ENCODE peak calls at places on chromosomes 3 and 15, in ten cellular contexts. One of them, this sample, is unnamed.
A peak's percentile ranks its signal among the peaks of the same experiment; 100 is the strongest.

GRCh38 chr15:80523746-80524145 is 119.6 kb downstream of the ARNT2 start:
- DNase-seq in HCT116: no peak
- DNase-seq in fibroblast of pulmonary artery: no peak
- DNase-seq in fibroblast of mammary gland: no peak
- DNase-seq in body of pancreas: no peak
- DNase-seq in Panc1: no peak
- DNase-seq in tibial artery: no peak
- DNase-seq in neuronal stem cell: no peak
- DNase-seq in epithelial cell of esophagus: no peak
- DNase-seq in heart right ventricle: no peak
- DNase-seq in this sample: no peak

GRCh38 chr3:116280130-116280740 is 165.1 kb downstream of the LSAMP start:
- DNase-seq in HCT116: no peak
- DNase-seq in neuronal stem cell: no peak
- DNase-seq in body of pancreas: no peak
- DNase-seq in heart right ventricle: no peak
- DNase-seq in fibroblast of mammary gland: no peak
- DNase-seq in fibroblast of pulmonary artery: no peak
- DNase-seq in Panc1: no peak
- DNase-seq in tibial artery: no peak
- DNase-seq in epithelial cell of esophagus: no peak
- DNase-seq in this sample: no peak

GRCh38 chr3:78728406-78729145 is 1039.2 kb downstream of the ROBO1 start:
- DNase-seq in body of pancreas: peak; percentile 22
- DNase-seq in Panc1: no peak
- DNase-seq in neuronal stem cell: peak; percentile 15
- DNase-seq in tibial artery: peak; percentile 26
- DNase-seq in epithelial cell of esophagus: peak; percentile 47
- DNase-seq in heart right ventricle: peak; percentile 52
- DNase-seq in fibroblast of mammary gland: peak; percentile 67
- DNase-seq in HCT116: no peak
- DNase-seq in fibroblast of pulmonary artery: peak; percentile 47
- DNase-seq in this sample: peak; percentile 81

GRCh38 chr3:122074621-122075265 is 19.6 kb downstream of the CD86 start:
- DNase-seq in Panc1: no peak
- DNase-seq in body of pancreas: no peak
- DNase-seq in tibial artery: peak; percentile 44
- DNase-seq in epithelial cell of esophagus: no peak
- DNase-seq in HCT116: no peak
- DNase-seq in fibroblast of mammary gland: peak; percentile 85
- DNase-seq in heart right ventricle: peak; percentile 69
- DNase-seq in neuronal stem cell: no peak
- DNase-seq in fibroblast of pulmonary artery: no peak
- DNase-seq in this sample: no peak

GRCh38 chr15:98760112-98760826 is 111.9 kb downstream of the IGF1R start:
- DNase-seq in Panc1: no peak
- DNase-seq in fibroblast of pulmonary artery: no peak
- DNase-seq in fibroblast of mammary gland: no peak
- DNase-seq in HCT116: no peak
- DNase-seq in body of pancreas: no peak
- DNase-seq in epithelial cell of esophagus: peak; percentile 91
- DNase-seq in neuronal stem cell: no peak
- DNase-seq in heart right ventricle: peak; percentile 36
- DNase-seq in tibial artery: no peak
- DNase-seq in this sample: no peak

GRCh38 chr3:57199895-57200297 is at the start of gene HESX1:
- DNase-seq in fibroblast of pulmonary artery: no peak
- DNase-seq in epithelial cell of esophagus: no peak
- DNase-seq in fibroblast of mammary gland: no peak
- DNase-seq in body of pancreas: no peak
- DNase-seq in tibial artery: no peak
- DNase-seq in HCT116: no peak
- DNase-seq in Panc1: no peak
- DNase-seq in heart right ventricle: no peak
- DNase-seq in neuronal stem cell: peak; percentile 46
- DNase-seq in this sample: no peak

GRCh38 chr15:84937144-84937543 is 44.5 kb upstream of the PDE8A start:
- DNase-seq in neuronal stem cell: no peak
- DNase-seq in fibroblast of mammary gland: peak; percentile 30
- DNase-seq in HCT116: no peak
- DNase-seq in fibroblast of pulmonary artery: peak; percentile 31
- DNase-seq in body of pancreas: no peak
- DNase-seq in Panc1: no peak
- DNase-seq in tibial artery: no peak
- DNase-seq in heart right ventricle: no peak
- DNase-seq in epithelial cell of esophagus: peak; percentile 60
- DNase-seq in this sample: peak; percentile 57

GRCh38 chr3:134511500-134511899 is 25.6 kb downstream of the CEP63 start:
- DNase-seq in body of pancreas: no peak
- DNase-seq in epithelial cell of esophagus: no peak
- DNase-seq in Panc1: no peak
- DNase-seq in heart right ventricle: no peak
- DNase-seq in fibroblast of pulmonary artery: no peak
- DNase-seq in neuronal stem cell: no peak
- DNase-seq in HCT116: no peak
- DNase-seq in tibial artery: no peak
- DNase-seq in fibroblast of mammary gland: no peak
- DNase-seq in this sample: no peak

DNA sequence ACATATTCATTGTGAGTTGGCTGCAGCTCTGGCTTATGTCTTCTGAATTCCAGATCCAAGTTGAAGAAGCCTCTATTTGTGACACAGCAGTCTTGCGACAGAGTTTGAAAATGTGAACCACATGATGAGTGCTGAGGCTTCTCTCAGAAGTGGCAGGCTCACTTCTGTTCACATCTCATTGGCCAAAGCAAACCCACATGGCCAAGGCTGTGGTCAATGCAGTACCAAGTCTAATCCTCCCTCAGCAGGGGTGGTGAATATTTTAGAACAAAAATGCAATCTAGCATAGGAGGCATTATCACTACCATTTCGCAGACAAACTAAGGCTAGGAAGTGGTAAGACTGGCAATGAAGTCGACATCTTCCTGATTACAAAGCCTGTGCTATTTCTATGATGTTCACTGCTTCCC is 45.2 kb downstream of the CDCP1 start:
- DNase-seq in HCT116: no peak
- DNase-seq in tibial artery: no peak
- DNase-seq in neuronal stem cell: no peak
- DNase-seq in Panc1: no peak
- DNase-seq in heart right ventricle: no peak
- DNase-seq in fibroblast of pulmonary artery: peak; percentile 57
- DNase-seq in fibroblast of mammary gland: peak; percentile 91
- DNase-seq in body of pancreas: no peak
- DNase-seq in epithelial cell of esophagus: peak; percentile 46
- DNase-seq in this sample: peak; percentile 93
- H3K4me3 ChIP-seq in HCT116: no peak overlapping the region
- H3K4me3 ChIP-seq in tibial artery: no peak overlapping the region
- H3K4me3 ChIP-seq in neuronal stem cell: no peak overlapping the region
- H3K4me3 ChIP-seq in Panc1: no peak overlapping the region
- H3K4me3 ChIP-seq in heart right ventricle: no peak overlapping the region
- H3K4me3 ChIP-seq in fibroblast of pulmonary artery: no peak overlapping the region
- H3K4me3 ChIP-seq in fibroblast of mammary gland: no peak overlapping the region
- H3K4me3 ChIP-seq in body of pancreas: no peak overlapping the region
- H3K4me3 ChIP-seq in epithelial cell of esophagus: no peak overlapping the region
- H3K4me3 ChIP-seq in this sample: no peak overlapping the region

GRCh38 chr15:45129651-45130129 is at the start of the genes DUOX1 and DUOXA1:
- DNase-seq in epithelial cell of esophagus: peak; percentile 79
- DNase-seq in fibroblast of mammary gland: no peak
- DNase-seq in neuronal stem cell: no peak
- DNase-seq in heart right ventricle: no peak
- DNase-seq in Panc1: no peak
- DNase-seq in fibroblast of pulmonary artery: no peak
- DNase-seq in tibial artery: no peak
- DNase-seq in HCT116: peak; percentile 16
- DNase-seq in body of pancreas: no peak
- DNase-seq in this sample: no peak

GRCh38 chr15:45130291-45131000 is 652 bp downstream of the DUOX1 start:
- DNase-seq in fibroblast of mammary gland: no peak
- DNase-seq in epithelial cell of esophagus: peak; percentile 27
- DNase-seq in HCT116: no peak
- DNase-seq in tibial artery: no peak
- DNase-seq in body of pancreas: no peak
- DNase-seq in neuronal stem cell: no peak
- DNase-seq in Panc1: no peak
- DNase-seq in heart right ventricle: no peak
- DNase-seq in fibroblast of pulmonary artery: no peak
- DNase-seq in this sample: no peak

GRCh38 chr15:45131510-45131909 is 1.7 kb downstream of the DUOX1 start:
- DNase-seq in fibroblast of mammary gland: no peak
- DNase-seq in body of pancreas: no peak
- DNase-seq in fibroblast of pulmonary artery: no peak
- DNase-seq in heart right ventricle: no peak
- DNase-seq in tibial artery: no peak
- DNase-seq in HCT116: no peak
- DNase-seq in Panc1: no peak
- DNase-seq in neuronal stem cell: no peak
- DNase-seq in epithelial cell of esophagus: no peak
- DNase-seq in this sample: no peak

GRCh38 chr15:45126535-45127158 is 3.0 kb downstream of the DUOXA1 start:
- DNase-seq in body of pancreas: peak; percentile 39
- DNase-seq in fibroblast of pulmonary artery: peak; percentile 49
- DNase-seq in heart right ventricle: no peak
- DNase-seq in tibial artery: no peak
- DNase-seq in neuronal stem cell: no peak
- DNase-seq in HCT116: peak; percentile 36
- DNase-seq in fibroblast of mammary gland: peak; percentile 43
- DNase-seq in Panc1: no peak
- DNase-seq in epithelial cell of esophagus: peak; percentile 67
- DNase-seq in this sample: peak; percentile 54

DNA sequence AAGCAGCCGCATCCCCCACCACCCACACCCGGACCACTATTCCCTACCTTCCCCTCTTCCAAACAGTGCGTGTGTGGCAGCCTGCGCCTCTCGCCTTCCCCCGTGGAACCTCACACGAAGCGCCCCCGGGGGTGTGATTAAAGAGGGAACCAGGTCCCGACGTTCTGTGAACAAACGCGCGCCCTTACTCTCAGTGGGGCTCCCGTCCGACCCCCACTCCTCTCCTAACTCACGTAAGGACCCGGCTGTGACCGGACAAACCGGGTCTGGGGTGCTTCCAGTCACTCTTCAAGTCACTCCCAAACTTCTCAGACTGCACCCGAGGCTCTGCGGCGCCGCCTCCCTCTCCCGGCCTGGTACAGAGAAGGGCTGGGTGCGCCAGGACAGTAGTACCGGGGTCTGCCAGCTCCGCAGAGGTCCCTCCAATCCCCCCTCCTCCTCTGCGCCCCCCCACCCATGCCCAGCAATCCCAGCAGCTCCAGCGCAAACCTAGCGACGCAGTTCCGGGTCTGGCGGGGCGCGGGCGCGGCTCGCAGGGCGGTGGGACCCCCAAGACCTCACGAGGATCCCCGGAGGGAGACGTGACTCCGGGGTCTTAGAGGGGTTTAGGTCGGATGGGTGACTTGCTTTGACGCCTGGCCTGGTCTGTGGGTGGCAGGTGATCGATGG is 574 bp downstream of the DUOXA1 start:
- DNase-seq in heart right ventricle: no peak
- DNase-seq in Panc1: no peak
- DNase-seq in HCT116: no peak
- DNase-seq in body of pancreas: no peak
- DNase-seq in epithelial cell of esophagus: peak; percentile 25
- DNase-seq in fibroblast of mammary gland: no peak
- DNase-seq in fibroblast of pulmonary artery: no peak
- DNase-seq in tibial artery: no peak
- DNase-seq in neuronal stem cell: no peak
- DNase-seq in this sample: no peak
- H3K4me3 ChIP-seq in heart right ventricle: peak overlapping the region; percentile 39
- H3K4me3 ChIP-seq in Panc1: no peak overlapping the region
- H3K4me3 ChIP-seq in HCT116: peak overlapping the region; percentile 68
- H3K4me3 ChIP-seq in body of pancreas: no peak overlapping the region
- H3K4me3 ChIP-seq in epithelial cell of esophagus: peak overlapping the region; percentile 59
- H3K4me3 ChIP-seq in fibroblast of mammary gland: no peak overlapping the region
- H3K4me3 ChIP-seq in fibroblast of pulmonary artery: no peak overlapping the region
- H3K4me3 ChIP-seq in tibial artery: peak overlapping the region; percentile 34
- H3K4me3 ChIP-seq in neuronal stem cell: no peak overlapping the region
- H3K4me3 ChIP-seq in this sample: no peak overlapping the region

GRCh38 chr15:90228960-90229359 is 4.8 kb downstream of the CIB1 start:
- DNase-seq in fibroblast of mammary gland: no peak
- DNase-seq in neuronal stem cell: no peak
- DNase-seq in fibroblast of pulmonary artery: no peak
- DNase-seq in heart right ventricle: no peak
- DNase-seq in body of pancreas: peak; percentile 34
- DNase-seq in tibial artery: no peak
- DNase-seq in HCT116: no peak
- DNase-seq in Panc1: no peak
- DNase-seq in epithelial cell of esophagus: no peak
- DNase-seq in this sample: no peak

GRCh38 chr15:90232196-90232595 is 1.5 kb downstream of the CIB1 start:
- DNase-seq in epithelial cell of esophagus: peak; percentile 55
- DNase-seq in body of pancreas: peak; percentile 28
- DNase-seq in fibroblast of pulmonary artery: no peak
- DNase-seq in Panc1: no peak
- DNase-seq in neuronal stem cell: no peak
- DNase-seq in HCT116: no peak
- DNase-seq in heart right ventricle: no peak
- DNase-seq in tibial artery: no peak
- DNase-seq in fibroblast of mammary gland: peak; percentile 15
- DNase-seq in this sample: no peak

GRCh38 chr15:90231028-90232017 is 2.4 kb downstream of the CIB1 start:
- DNase-seq in HCT116: no peak
- DNase-seq in heart right ventricle: no peak
- DNase-seq in epithelial cell of esophagus: peak; percentile 30
- DNase-seq in neuronal stem cell: no peak
- DNase-seq in fibroblast of mammary gland: no peak
- DNase-seq in fibroblast of pulmonary artery: no peak
- DNase-seq in Panc1: no peak
- DNase-seq in tibial artery: peak; percentile 51
- DNase-seq in body of pancreas: peak; percentile 51
- DNase-seq in this sample: no peak

GRCh38 chr15:90230071-90230494 is 3.7 kb downstream of the CIB1 start:
- DNase-seq in HCT116: no peak
- DNase-seq in body of pancreas: peak; percentile 91
- DNase-seq in tibial artery: no peak
- DNase-seq in epithelial cell of esophagus: no peak
- DNase-seq in fibroblast of mammary gland: no peak
- DNase-seq in fibroblast of pulmonary artery: no peak
- DNase-seq in neuronal stem cell: no peak
- DNase-seq in Panc1: no peak
- DNase-seq in heart right ventricle: peak; percentile 61
- DNase-seq in this sample: no peak

DNA sequence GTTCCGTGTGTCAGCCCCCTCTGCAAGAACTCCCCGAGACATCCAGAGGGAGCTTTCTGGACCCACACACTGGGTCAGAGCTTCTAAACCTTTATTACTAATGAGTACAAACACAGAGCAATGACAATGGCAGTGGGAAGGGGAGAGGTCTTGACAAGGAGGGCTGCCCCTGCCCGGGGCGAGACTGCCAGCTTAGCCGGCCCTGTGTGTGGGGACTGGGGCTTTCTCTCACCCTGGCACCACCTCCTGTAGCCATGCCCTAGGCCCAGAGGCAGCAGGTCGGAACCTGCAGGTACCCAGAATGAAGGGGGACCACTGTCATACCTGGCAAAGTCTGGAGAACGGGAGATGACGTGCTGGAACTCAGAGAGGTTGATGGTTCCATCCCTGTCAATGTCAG is 3.1 kb downstream of the CIB1 start:
- DNase-seq in HCT116: no peak
- DNase-seq in Panc1: no peak
- DNase-seq in heart right ventricle: no peak
- DNase-seq in body of pancreas: no peak
- DNase-seq in neuronal stem cell: no peak
- DNase-seq in fibroblast of mammary gland: no peak
- DNase-seq in tibial artery: no peak
- DNase-seq in fibroblast of pulmonary artery: no peak
- DNase-seq in epithelial cell of esophagus: no peak
- DNase-seq in this sample: no peak
- H3K4me3 ChIP-seq in HCT116: no peak overlapping the region
- H3K4me3 ChIP-seq in Panc1: peak overlapping the region; percentile 0
- H3K4me3 ChIP-seq in heart right ventricle: peak overlapping the region; percentile 16
- H3K4me3 ChIP-seq in body of pancreas: no peak overlapping the region
- H3K4me3 ChIP-seq in neuronal stem cell: no peak overlapping the region
- H3K4me3 ChIP-seq in fibroblast of mammary gland: no peak overlapping the region
- H3K4me3 ChIP-seq in tibial artery: no peak overlapping the region
- H3K4me3 ChIP-seq in fibroblast of pulmonary artery: no peak overlapping the region
- H3K4me3 ChIP-seq in epithelial cell of esophagus: no peak overlapping the region
- H3K4me3 ChIP-seq in this sample: no peak overlapping the region

GRCh38 chr15:77417642-77418041 is 2.3 kb downstream of the PEAK1 start:
- DNase-seq in HCT116: no peak
- DNase-seq in heart right ventricle: no peak
- DNase-seq in Panc1: no peak
- DNase-seq in fibroblast of mammary gland: peak; percentile 19
- DNase-seq in fibroblast of pulmonary artery: no peak
- DNase-seq in tibial artery: no peak
- DNase-seq in epithelial cell of esophagus: no peak
- DNase-seq in neuronal stem cell: no peak
- DNase-seq in body of pancreas: no peak
- DNase-seq in this sample: peak; percentile 27
- H3K4me3 ChIP-seq in HCT116: no peak overlapping the region
- H3K4me3 ChIP-seq in heart right ventricle: peak overlapping the region; percentile 73
- H3K4me3 ChIP-seq in Panc1: peak overlapping the region; percentile 63
- H3K4me3 ChIP-seq in fibroblast of mammary gland: peak overlapping the region; percentile 2
- H3K4me3 ChIP-seq in fibroblast of pulmonary artery: peak overlapping the region; percentile 90
- H3K4me3 ChIP-seq in tibial artery: no peak overlapping the region
- H3K4me3 ChIP-seq in epithelial cell of esophagus: no peak overlapping the region
- H3K4me3 ChIP-seq in neuronal stem cell: no peak overlapping the region
- H3K4me3 ChIP-seq in body of pancreas: no peak overlapping the region
- H3K4me3 ChIP-seq in this sample: no peak overlapping the region

This sample was measured in choroid plexus epithelial cell.